ENCODE peak calls at places on chromosome 3, in six cellular contexts. R, C, V, G, N and W are unnamed samples.

GRCh38 chr3:172447611-172448579 is at the start of gene GHSR:
- DNase-seq in R (no peak), C (no peak), V (no peak), G (no peak), N (no peak), W (no peak)

GRCh38 chr3:12437861-12438260 is 46.4 kb upstream of the TSEN2 start:
- DNase-seq in R (no peak), C (no peak), V (no peak), G (no peak), N (no peak), W (no peak)

GRCh38 chr3:194380300-194380699 is 10.8 kb upstream of the LRRC15 start:
- DNase-seq in R (no peak), C (no peak), V (no peak), G (no peak), N (no peak), W (no peak)

GRCh38 chr3:15300318-15301078 is 31.9 kb downstream of the SH3BP5 start:
- DNase-seq in R (peak), C (no peak), V (peak), G (no peak), N (peak), W (no peak)

GRCh38 chr3:175404667-175405066 is 545.5 kb downstream of the NAALADL2 start:
- DNase-seq in R (no peak), C (no peak), V (no peak), G (no peak), N (no peak), W (no peak)

GRCh38 chr3:56908004-56908403 is 106.3 kb upstream of the ARHGEF3 start:
- DNase-seq in R (peak), C (no peak), V (no peak), G (no peak), N (no peak), W (no peak)

GRCh38 chr3:60017631-60018030 is 967.8 kb upstream of the CFAP20DC start:
- DNase-seq in R (no peak), C (no peak), V (no peak), G (no peak), N (no peak), W (no peak)

GRCh38 chr3:38030126-38031021 is 932 bp upstream of the PLCD1 start:
- DNase-seq in R (no peak), C (no peak), V (no peak), G (no peak), N (no peak), W (no peak)

GRCh38 chr3:41716391-41716910 is 245.5 kb downstream of the ULK4 start:
- DNase-seq in R (peak), C (no peak), V (no peak), G (no peak), N (no peak), W (no peak)

GRCh38 chr3:36904641-36905040 is 40.2 kb downstream of the TRANK1 start:
- DNase-seq in R (no peak), C (peak), V (no peak), G (peak), N (no peak), W (no peak)

GRCh38 chr3:75294124-75294523 is 370.0 kb upstream of the FRG2C start:
- DNase-seq in R (no peak), C (peak), V (no peak), G (peak), N (no peak), W (no peak)

GRCh38 chr3:64266065-64266874 is 41.0 kb upstream of the PRICKLE2 start:
- DNase-seq in R (peak), C (peak), V (no peak), G (no peak), N (no peak), W (no peak)

GRCh38 chr3:15572138-15572537 is 29.2 kb downstream of the HACL1 start:
- DNase-seq in R (no peak), C (no peak), V (no peak), G (no peak), N (no peak), W (no peak)

GRCh38 chr3:184347321-184348056 is 10.1 kb downstream of the FAM131A start:
- DNase-seq in R (no peak), C (no peak), V (no peak), G (no peak), N (no peak), W (no peak)

GRCh38 chr3:176574736-176575135 is 622.5 kb downstream of the TBL1XR1 start:
- DNase-seq in R (no peak), C (no peak), V (no peak), G (no peak), N (no peak), W (peak)

GRCh38 chr3:188283347-188283746 is 129.4 kb downstream of the LPP start:
- DNase-seq in R (no peak), C (peak), V (no peak), G (no peak), N (no peak), W (no peak)

GRCh38 chr3:13244695-13245449 is 171.6 kb upstream of the IQSEC1 start:
- DNase-seq in R (no peak), C (no peak), V (no peak), G (no peak), N (no peak), W (no peak)

GRCh38 chr3:122231781-122232180 is 48.3 kb downstream of the CASR start:
- DNase-seq in R (no peak), C (no peak), V (no peak), G (no peak), N (no peak), W (no peak)

GRCh38 chr3:150407051-150407817 is 864 bp upstream of the TSC22D2 start:
- DNase-seq in R (no peak), C (no peak), V (no peak), G (no peak), N (no peak), W (no peak)

GRCh38 chr3:64067510-64068346 is 44.4 kb upstream of the PSMD6 start:
- DNase-seq in R (no peak), C (no peak), V (no peak), G (no peak), N (no peak), W (no peak)

GRCh38 chr3:74582982-74583381 is 31.5 kb downstream of the CNTN3 start:
- DNase-seq in R (no peak), C (no peak), V (no peak), G (no peak), N (no peak), W (no peak)

GRCh38 chr3:177211503-177212277 is 14.4 kb upstream of the TBL1XR1 start:
- DNase-seq in R (no peak), C (peak), V (no peak), G (no peak), N (no peak), W (no peak)

GRCh38 chr3:139473155-139473771 is 3.1 kb downstream of the RBP2 start:
- DNase-seq in R (no peak), C (no peak), V (no peak), G (no peak), N (no peak), W (no peak)

GRCh38 chr3:57544181-57545125 is at the start of gene DNAH12:
- DNase-seq in R (peak), C (peak), V (no peak), G (peak), N (no peak), W (no peak)

GRCh38 chr3:108406661-108407206 is 103.7 kb downstream of the MYH15 start:
- DNase-seq in R (peak), C (peak), V (peak), G (no peak), N (peak), W (no peak)

GRCh38 chr3:38335263-38335662 is 11.3 kb upstream of the XYLB start:
- DNase-seq in R (no peak), C (no peak), V (no peak), G (no peak), N (no peak), W (no peak)

GRCh38 chr3:63874769-63875168 is 11.1 kb downstream of the ATXN7 start:
- DNase-seq in R (no peak), C (peak), V (peak), G (no peak), N (no peak), W (no peak)

GRCh38 chr3:81242871-81243270 is 518.6 kb downstream of the GBE1 start:
- DNase-seq in R (peak), C (peak), V (no peak), G (no peak), N (no peak), W (peak)

DNA sequence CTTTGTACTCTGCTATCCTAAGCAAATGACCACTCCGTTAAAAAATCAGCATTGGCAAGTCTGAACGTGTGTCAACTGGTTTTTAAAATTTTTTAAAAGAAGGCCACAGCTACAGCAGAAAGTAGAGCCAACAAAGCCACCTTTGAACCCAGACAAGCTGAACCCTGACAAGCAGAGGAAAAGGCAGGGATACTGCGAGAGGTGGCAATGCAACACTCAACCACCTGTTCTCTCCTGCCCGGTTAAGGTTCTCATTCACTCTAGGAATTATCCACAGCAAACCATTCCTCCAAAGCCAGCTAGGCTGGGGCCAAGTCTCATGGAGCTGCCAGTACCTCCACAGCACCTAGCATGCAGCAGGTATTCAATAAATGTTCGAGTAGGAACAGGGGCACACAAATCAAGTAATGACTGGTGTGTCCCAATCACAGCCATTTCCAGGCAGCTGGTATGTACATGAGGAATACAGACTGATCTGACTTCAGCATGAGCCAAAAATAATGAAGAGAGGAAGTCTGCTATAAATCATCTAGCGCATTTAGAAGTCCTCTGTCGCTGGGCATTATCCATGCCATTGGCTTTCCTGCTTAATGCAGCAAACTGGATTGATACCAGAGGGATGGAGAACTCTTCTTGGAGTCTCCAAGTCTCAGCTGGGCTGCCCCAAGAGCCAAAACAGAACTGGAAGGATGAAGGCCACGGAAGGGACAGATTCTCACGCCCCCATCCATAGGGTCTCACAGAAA is 75.9 kb downstream of the ADCY5 start:
- DNase-seq in R (no peak), C (no peak), V (no peak), G (no peak), N (no peak), W (no peak)
- H3K27ac ChIP-seq in R (no peak), C (no peak), V (no peak), G (no peak), N (no peak), W (no peak)

GRCh38 chr3:134325722-134326121 is 48.5 kb downstream of the AMOTL2 start:
- DNase-seq in R (no peak), C (no peak), V (no peak), G (no peak), N (no peak), W (no peak)

GRCh38 chr3:134326126-134326525 is 48.1 kb downstream of the AMOTL2 start:
- DNase-seq in R (peak), C (no peak), V (no peak), G (no peak), N (no peak), W (no peak)

GRCh38 chr3:134327594-134327975 is 46.7 kb downstream of the AMOTL2 start:
- DNase-seq in R (peak), C (no peak), V (no peak), G (no peak), N (no peak), W (no peak)

GRCh38 chr3:134328147-134328591 is 46.1 kb downstream of the AMOTL2 start:
- DNase-seq in R (no peak), C (no peak), V (no peak), G (no peak), N (no peak), W (peak)

GRCh38 chr3:134326760-134327593 is 47.3 kb downstream of the AMOTL2 start:
- DNase-seq in R (peak), C (peak), V (no peak), G (no peak), N (no peak), W (peak)
- TF ChIP-seq POLR2AphosphoS5 in R (no peak), C (no peak), V (no peak), G (no peak), N (peak), W (no peak)

GRCh38 chr3:49554639-49555265 is 475 bp downstream of the BSN start:
- DNase-seq in R (no peak), C (no peak), V (peak), G (peak), N (no peak), W (no peak)
- H3K27ac ChIP-seq in R (no peak), C (no peak), V (no peak), G (no peak), N (no peak), W (no peak)

DNA sequence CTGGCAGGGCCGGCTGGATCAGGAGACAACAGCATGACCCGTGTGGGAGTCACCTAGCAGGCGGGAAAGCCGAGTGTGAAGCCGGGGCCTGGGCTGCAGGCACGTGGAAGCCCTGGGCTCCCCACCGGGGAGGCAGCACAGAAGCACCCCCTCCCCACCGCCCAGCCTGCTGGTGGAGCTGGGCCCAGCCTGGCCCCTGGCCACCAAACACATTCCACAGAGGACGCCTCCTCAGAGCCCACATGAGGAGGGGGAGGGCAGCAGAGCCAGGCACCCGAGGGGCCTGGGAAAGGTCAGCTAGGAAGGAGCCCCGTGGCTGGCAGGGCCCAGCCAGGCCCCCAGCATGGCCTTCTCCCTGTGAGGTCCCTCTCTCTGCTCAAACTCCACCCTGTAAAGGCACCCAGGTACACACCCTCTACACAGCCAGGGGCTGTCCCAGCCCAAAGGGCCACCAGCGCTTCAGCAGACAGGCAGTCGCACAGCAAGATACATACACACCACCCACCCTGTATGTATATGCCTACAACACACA is 4.5 kb downstream of the PLXNB1 start:
- DNase-seq in R (no peak), C (no peak), V (no peak), G (no peak), N (no peak), W (no peak)
- TF ChIP-seq POLR2AphosphoS5 in R (no peak), C (no peak), V (no peak), G (no peak), N (no peak), W (no peak)

GRCh38 chr3:126488886-126489569 is 13.3 kb upstream of the ZXDC start:
- DNase-seq in R (no peak), C (no peak), V (no peak), G (no peak), N (no peak), W (no peak)
- H3K27ac ChIP-seq in R (no peak), C (no peak), V (no peak), G (no peak), N (no peak), W (no peak)

GRCh38 chr3:142209655-142210054 is 15.7 kb downstream of the GK5 start:
- DNase-seq in R (peak), C (no peak), V (no peak), G (no peak), N (no peak), W (no peak)
- TF ChIP-seq POLR2AphosphoS5 in R (no peak), C (no peak), V (no peak), G (no peak), N (no peak), W (no peak)

GRCh38 chr3:51941447-51941797 is 282 bp downstream of the RRP9 start:
- DNase-seq in R (no peak), C (no peak), V (no peak), G (no peak), N (no peak), W (no peak)
- H3K27ac ChIP-seq in R (peak), C (peak), V (peak), G (no peak), N (peak), W (no peak)

DNA sequence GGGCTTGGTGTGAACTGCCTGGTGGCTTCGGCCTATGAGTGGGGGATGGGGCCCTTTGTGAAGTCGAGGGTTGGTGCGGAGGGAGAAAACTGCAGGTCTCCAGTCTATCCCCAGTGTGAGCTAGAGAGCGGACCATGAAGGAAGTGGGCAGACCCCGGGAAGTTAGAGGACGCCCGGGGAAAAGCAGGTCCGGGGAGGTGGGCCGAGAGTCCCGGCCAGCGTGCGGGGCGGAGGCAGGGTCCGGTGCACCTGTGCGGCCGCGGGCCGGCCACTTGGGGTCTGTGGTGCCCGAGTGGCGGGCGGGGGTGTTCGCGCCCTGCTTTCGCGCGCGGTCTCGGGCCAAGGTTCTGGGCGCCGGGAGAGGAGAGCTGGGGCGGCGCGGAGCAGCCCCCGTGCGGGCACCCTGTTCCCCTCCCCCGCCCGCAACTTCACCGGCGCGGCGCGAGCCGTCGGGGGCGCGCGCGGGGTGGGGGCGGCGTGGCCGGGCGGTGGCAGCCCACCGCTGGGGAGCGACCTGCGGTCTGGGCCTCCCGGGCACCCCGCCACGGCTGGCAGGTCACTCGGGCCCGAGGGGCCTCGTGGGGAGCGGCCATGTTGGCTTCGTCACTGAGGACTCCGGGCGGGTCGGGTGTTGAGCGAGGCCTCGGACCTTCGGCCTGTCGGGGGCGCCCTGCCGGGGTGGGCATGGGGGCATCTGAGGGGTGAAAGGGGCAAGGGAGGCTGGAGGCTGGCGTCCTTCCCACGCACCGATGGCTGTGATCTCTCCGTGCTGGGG is 4.8 kb downstream of the UBE2E1 start:
- DNase-seq in R (peak), C (peak), V (no peak), G (peak), N (no peak), W (no peak)
- TF ChIP-seq POLR2AphosphoS5 in R (peak), C (peak), V (no peak), G (peak), N (peak), W (no peak)

GRCh38 chr3:42841332-42841731 is 32.1 kb downstream of the ACKR2 start:
- DNase-seq in R (no peak), C (no peak), V (no peak), G (no peak), N (no peak), W (no peak)

GRCh38 chr3:42843730-42844713 is 31.7 kb downstream of the CYP8B1 start:
- DNase-seq in R (no peak), C (no peak), V (no peak), G (peak), N (no peak), W (no peak)

GRCh38 chr3:42847731-42848130 is 27.9 kb downstream of the CYP8B1 start:
- DNase-seq in R (no peak), C (no peak), V (no peak), G (peak), N (no peak), W (no peak)

GRCh38 chr3:42846682-42847522 is 28.8 kb downstream of the CYP8B1 start:
- DNase-seq in R (no peak), C (peak), V (peak), G (peak), N (no peak), W (no peak)

DNA sequence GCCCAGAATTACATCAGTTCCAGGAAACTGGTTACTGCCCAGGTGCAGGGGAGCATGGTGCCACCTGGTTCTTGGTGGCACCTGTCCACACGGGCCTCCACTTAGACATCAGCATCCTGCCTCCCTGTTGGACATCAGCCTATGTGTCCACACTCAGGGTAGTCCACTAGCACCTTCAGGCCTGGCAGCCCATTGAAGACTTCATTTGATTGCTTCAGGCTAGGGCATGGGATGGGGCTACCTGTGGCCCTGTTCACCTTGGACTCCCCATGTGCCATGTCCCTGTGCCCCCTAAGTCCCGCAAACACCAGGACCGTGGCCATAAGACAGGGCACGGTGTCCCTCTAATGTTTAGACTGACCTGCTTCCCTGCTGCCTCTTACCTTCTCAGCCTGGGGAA is 30.9 kb downstream of the CYP8B1 start:
- DNase-seq in R (no peak), C (no peak), V (no peak), G (peak), N (no peak), W (no peak)
- H3K27ac ChIP-seq in R (no peak), C (no peak), V (no peak), G (no peak), N (no peak), W (no peak)

GRCh38 chr3:160473978-160474377 is 24.4 kb upstream of the TRIM59 start:
- DNase-seq in R (no peak), C (no peak), V (no peak), G (no peak), N (no peak), W (no peak)
- TF ChIP-seq POLR2AphosphoS5 in R (no peak), C (no peak), V (no peak), G (no peak), N (no peak), W (no peak)